ENCODE peak calls at places on chromosome X, in seven cellular contexts. W, J, R, C, A, V and L are unnamed samples.

GRCh38 chrX:149161438-149162088 is 343.5 kb downstream of the IDS start:
- DNase-seq in W (no peak), J (no peak), R (no peak), C (no peak), A (no peak), V (no peak), L (no peak)

GRCh38 chrX:55709735-55710134 is 7.8 kb upstream of the RRAGB start:
- DNase-seq in W (no peak), J (no peak), R (no peak), C (no peak), A (no peak), V (no peak), L (no peak)

GRCh38 chrX:122501652-122502051 is 682.4 kb upstream of the GRIA3 start:
- DNase-seq in W (no peak), J (no peak), R (no peak), C (no peak), A (peak; percentile 30), V (no peak), L (no peak)

GRCh38 chrX:12997898-12998687 is 23.2 kb downstream of the TMSB4X start:
- DNase-seq in W (no peak), J (no peak), R (no peak), C (no peak), A (no peak), V (no peak), L (no peak)

GRCh38 chrX:17359500-17359899 is 15.5 kb upstream of the NHS start:
- DNase-seq in W (no peak), J (no peak), R (no peak), C (no peak), A (no peak), V (no peak), L (no peak)

GRCh38 chrX:37998586-37999267 is 7.6 kb upstream of the SYTL5 start:
- DNase-seq in W (no peak), J (peak; percentile 56), R (no peak), C (no peak), A (no peak), V (no peak), L (no peak)

GRCh38 chrX:8755813-8756212 is 23.9 kb upstream of the ANOS1 start:
- DNase-seq in W (no peak), J (no peak), R (no peak), C (no peak), A (no peak), V (no peak), L (no peak)

GRCh38 chrX:137574784-137575298 is 8.9 kb downstream of the ZIC3 start:
- DNase-seq in W (no peak), J (no peak), R (no peak), C (no peak), A (no peak), V (no peak), L (no peak)

GRCh38 chrX:113629326-113629725 is 788.7 kb upstream of the AMOT start:
- DNase-seq in W (no peak), J (no peak), R (no peak), C (no peak), A (no peak), V (no peak), L (no peak)

GRCh38 chrX:135425566-135425965 is 3.8 kb downstream of the SMIM10L2A start:
- DNase-seq in W (no peak), J (peak; percentile 9), R (no peak), C (no peak), A (no peak), V (no peak), L (no peak)

GRCh38 chrX:74527344-74527743 is 87.1 kb downstream of the RLIM start:
- DNase-seq in W (no peak), J (no peak), R (no peak), C (no peak), A (no peak), V (no peak), L (no peak)

GRCh38 chrX:113522814-113523213 is 682.2 kb upstream of the AMOT start:
- DNase-seq in W (no peak), J (no peak), R (no peak), C (no peak), A (no peak), V (no peak), L (no peak)

GRCh38 chrX:76279007-76279406 is 106.1 kb downstream of the PBDC1 start:
- DNase-seq in W (peak; percentile 16), J (peak; percentile 39), R (peak; percentile 7), C (peak; percentile 20), A (peak; percentile 80), V (no peak), L (peak; percentile 6)
- TF ChIP-seq CTCF in W (no peak), J (peak; percentile 70), R (peak; percentile 47), C (peak; percentile 44), A (peak; percentile 84), V (peak; percentile 52), L (peak; percentile 68)

GRCh38 chrX:48891402-48892288 is 5.9 kb downstream of the TIMM17B start:
- DNase-seq in W (peak; percentile 79), J (peak; percentile 72), R (no peak), C (peak; percentile 69), A (peak; percentile 92), V (peak; percentile 83), L (peak; percentile 13)

GRCh38 chrX:48892896-48893295 is 4.7 kb downstream of the TIMM17B start:
- DNase-seq in W (no peak), J (no peak), R (no peak), C (no peak), A (no peak), V (no peak), L (no peak)

GRCh38 chrX:48893556-48894348 is 3.8 kb downstream of the TIMM17B start:
- DNase-seq in W (no peak), J (no peak), R (no peak), C (no peak), A (no peak), V (no peak), L (no peak)

GRCh38 chrX:48890296-48890925 is 7.2 kb downstream of the TIMM17B start:
- DNase-seq in W (no peak), J (no peak), R (no peak), C (no peak), A (no peak), V (no peak), L (no peak)

GRCh38 chrX:48890934-48891401 is 6.6 kb downstream of the TIMM17B start:
- DNase-seq in W (no peak), J (no peak), R (no peak), C (no peak), A (peak; percentile 66), V (no peak), L (no peak)
- H3K4me3 ChIP-seq in W (peak overlapping the region; percentile 25), J (peak overlapping the region; percentile 49), R (peak overlapping the region; percentile 55), C (peak overlapping the region; percentile 71), A (peak overlapping the region; percentile 69), V (peak overlapping the region; percentile 66), L (peak overlapping the region; percentile 56)

DNA sequence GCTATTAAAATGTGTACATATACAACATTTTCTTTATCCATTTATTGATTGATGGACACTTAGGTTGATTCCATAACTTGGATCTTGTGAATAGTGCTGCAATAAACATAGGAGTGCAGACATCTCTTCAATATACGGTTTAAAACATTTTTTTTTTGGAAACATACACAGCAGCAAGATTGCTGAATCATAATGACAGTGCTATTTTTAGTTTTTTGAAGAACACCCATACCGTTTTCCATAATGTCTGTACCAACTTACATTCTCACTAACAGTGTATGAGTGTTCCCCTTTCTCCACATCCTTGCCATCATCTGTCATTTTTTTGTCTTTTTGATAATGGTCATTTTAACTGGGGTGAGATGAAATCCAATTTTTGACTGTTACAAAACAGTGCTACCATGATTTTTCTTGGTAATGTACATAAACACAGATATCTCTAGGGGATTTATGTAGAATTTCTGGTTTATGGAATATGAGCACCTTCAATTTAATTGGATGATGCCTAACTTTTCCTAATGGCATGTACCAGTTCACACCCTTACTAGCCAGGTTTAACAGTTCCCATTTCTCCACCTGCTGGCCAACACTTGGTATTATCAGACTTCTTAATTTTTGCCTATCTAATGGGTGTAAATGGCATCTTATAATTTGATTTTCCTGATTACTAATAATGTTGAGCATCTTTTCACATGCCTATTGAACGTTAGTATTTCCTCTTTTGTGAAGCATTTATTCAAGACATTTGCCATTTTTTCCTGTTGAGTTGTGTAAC is 21.0 kb upstream of the TMSB15B start:
- DNase-seq in W (no peak), J (no peak), R (no peak), C (no peak), A (no peak), V (no peak), L (no peak)
- TF ChIP-seq CTCF in W (no peak), J (peak; percentile 55), R (peak; percentile 16), C (peak; percentile 57), A (peak; percentile 71), V (peak; percentile 43), L (peak; percentile 52)

GRCh38 chrX:65587616-65588526 is 53.3 kb upstream of the LAS1L start:
- DNase-seq in W (peak; percentile 67), J (peak; percentile 30), R (no peak), C (peak; percentile 78), A (no peak), V (peak; percentile 78), L (no peak)

GRCh38 chrX:65591206-65591605 is 56.6 kb upstream of the LAS1L start:
- DNase-seq in W (no peak), J (no peak), R (no peak), C (no peak), A (no peak), V (no peak), L (no peak)

GRCh38 chrX:65589304-65589703 is 54.7 kb upstream of the LAS1L start:
- DNase-seq in W (no peak), J (no peak), R (no peak), C (no peak), A (no peak), V (no peak), L (no peak)

GRCh38 chrX:65586491-65586890 is 51.9 kb upstream of the LAS1L start:
- DNase-seq in W (no peak), J (no peak), R (no peak), C (no peak), A (no peak), V (no peak), L (no peak)

DNA sequence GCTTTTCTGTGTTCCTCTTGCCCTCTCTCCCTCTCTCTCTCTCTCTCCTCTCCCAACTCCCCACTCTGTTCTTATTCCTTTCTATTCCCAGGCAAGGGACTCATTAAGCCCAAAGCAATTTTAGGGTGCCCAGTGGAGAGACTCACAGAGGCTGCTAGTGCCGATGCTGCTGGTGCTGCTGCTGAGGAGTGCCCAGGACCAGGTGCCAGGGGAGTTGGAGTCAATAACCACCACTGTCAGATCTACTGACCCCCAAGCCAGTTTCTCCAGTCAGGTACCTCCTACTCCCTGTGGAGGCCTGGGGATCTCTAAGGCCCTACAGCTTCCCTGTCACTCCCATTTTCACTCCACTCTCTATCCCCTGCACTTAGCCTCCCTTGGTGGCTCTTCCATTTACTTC is 54.2 kb upstream of the LAS1L start:
- DNase-seq in W (no peak), J (no peak), R (no peak), C (no peak), A (no peak), V (no peak), L (no peak)
- H3K4me3 ChIP-seq in W (no peak overlapping the region), J (no peak overlapping the region), R (no peak overlapping the region), C (peak overlapping the region; percentile 39), A (no peak overlapping the region), V (no peak overlapping the region), L (peak overlapping the region; percentile 26)

GRCh38 chrX:111244238-111244750 is 26.0 kb downstream of the CAPN6 start:
- DNase-seq in W (no peak), J (peak; percentile 3), R (no peak), C (no peak), A (no peak), V (no peak), L (no peak)
- TF ChIP-seq CTCF in W (no peak), J (peak; percentile 37), R (no peak), C (no peak), A (peak; percentile 91), V (peak; percentile 36), L (peak; percentile 53)

GRCh38 chrX:39296472-39296871 is 495.2 kb downstream of the MID1IP1 start:
- DNase-seq in W (no peak), J (no peak), R (no peak), C (no peak), A (no peak), V (no peak), L (no peak)
- H3K4me3 ChIP-seq in W (no peak overlapping the region), J (no peak overlapping the region), R (no peak overlapping the region), C (no peak overlapping the region), A (no peak overlapping the region), V (no peak overlapping the region), L (no peak overlapping the region)